ENCODE peak calls at places on chromosomes 5 and 9, in nine cellular contexts. D is heart right ventricle, H is Caco-2, F is heart left ventricle, O is fibroblast of lung, K is fibroblast of villous mesenchyme, V is mucosa of descending colon, Y is tibial artery, G is lower lobe of right lung. X is an unnamed sample.

GRCh38 chr5:58462623-58463230 is 2.8 kb upstream of the PLK2 start:
- DNase-seq in D (no peak), H (peak; percentile 67), F (no peak), O (peak; percentile 80), K (peak; percentile 77), V (no peak), Y (no peak), G (no peak), X (no peak)

GRCh38 chr9:106486685-106487084 is 376.3 kb upstream of the ZNF462 start:
- DNase-seq in D (no peak), H (no peak), F (no peak), O (no peak), K (no peak), V (no peak), Y (no peak), G (no peak), X (no peak)

GRCh38 chr9:131809941-131810344 is 70.1 kb upstream of the RAPGEF1 start:
- DNase-seq in D (no peak), H (no peak), F (no peak), O (peak; percentile 57), K (no peak), V (no peak), Y (no peak), G (no peak), X (no peak)

GRCh38 chr5:160545832-160546231 is 124.2 kb downstream of the PTTG1 start:
- DNase-seq in D (no peak), H (no peak), F (no peak), O (no peak), K (no peak), V (no peak), Y (no peak), G (no peak), X (no peak)

GRCh38 chr9:122444366-122444765 is 33.4 kb downstream of the OR1J1 start:
- DNase-seq in D (no peak), H (no peak), F (peak; percentile 32), O (peak; percentile 88), K (peak; percentile 62), V (no peak), Y (no peak), G (no peak), X (no peak)

GRCh38 chr9:132069046-132069898 is 10.4 kb downstream of the MED27 start:
- DNase-seq in D (no peak), H (no peak), F (no peak), O (no peak), K (peak; percentile 34), V (no peak), Y (no peak), G (no peak), X (no peak)

GRCh38 chr9:137232101-137232500 is 1.4 kb downstream of the SLC34A3 start:
- DNase-seq in D (no peak), H (no peak), F (no peak), O (no peak), K (no peak), V (no peak), Y (no peak), G (no peak), X (no peak)

GRCh38 chr5:53679261-53679660 is 118.8 kb downstream of the NDUFS4 start:
- DNase-seq in D (no peak), H (peak; percentile 5), F (no peak), O (no peak), K (no peak), V (no peak), Y (no peak), G (no peak), X (no peak)

GRCh38 chr9:79731483-79731882 is 159.7 kb downstream of the TLE4 start:
- DNase-seq in D (no peak), H (no peak), F (no peak), O (no peak), K (no peak), V (no peak), Y (no peak), G (no peak), X (no peak)

GRCh38 chr5:56158331-56158960 is 74.7 kb downstream of the ANKRD55 start:
- DNase-seq in D (no peak), H (no peak), F (no peak), O (no peak), K (peak; percentile 65), V (no peak), Y (no peak), G (no peak), X (no peak)

GRCh38 chr9:117492476-117492875 is 77.6 kb upstream of the ASTN2 start:
- DNase-seq in D (no peak), H (no peak), F (no peak), O (no peak), K (no peak), V (no peak), Y (no peak), G (no peak), X (no peak)

GRCh38 chr9:117496307-117496706 is 81.5 kb upstream of the ASTN2 start:
- DNase-seq in D (no peak), H (no peak), F (no peak), O (no peak), K (no peak), V (no peak), Y (no peak), G (no peak), X (no peak)

GRCh38 chr9:117488659-117489058 is 73.8 kb upstream of the ASTN2 start:
- DNase-seq in D (no peak), H (no peak), F (no peak), O (no peak), K (no peak), V (no peak), Y (no peak), G (no peak), X (no peak)

GRCh38 chr9:117491491-117491890 is 76.6 kb upstream of the ASTN2 start:
- DNase-seq in D (no peak), H (peak; percentile 54), F (no peak), O (no peak), K (no peak), V (no peak), Y (no peak), G (no peak), X (no peak)

DNA sequence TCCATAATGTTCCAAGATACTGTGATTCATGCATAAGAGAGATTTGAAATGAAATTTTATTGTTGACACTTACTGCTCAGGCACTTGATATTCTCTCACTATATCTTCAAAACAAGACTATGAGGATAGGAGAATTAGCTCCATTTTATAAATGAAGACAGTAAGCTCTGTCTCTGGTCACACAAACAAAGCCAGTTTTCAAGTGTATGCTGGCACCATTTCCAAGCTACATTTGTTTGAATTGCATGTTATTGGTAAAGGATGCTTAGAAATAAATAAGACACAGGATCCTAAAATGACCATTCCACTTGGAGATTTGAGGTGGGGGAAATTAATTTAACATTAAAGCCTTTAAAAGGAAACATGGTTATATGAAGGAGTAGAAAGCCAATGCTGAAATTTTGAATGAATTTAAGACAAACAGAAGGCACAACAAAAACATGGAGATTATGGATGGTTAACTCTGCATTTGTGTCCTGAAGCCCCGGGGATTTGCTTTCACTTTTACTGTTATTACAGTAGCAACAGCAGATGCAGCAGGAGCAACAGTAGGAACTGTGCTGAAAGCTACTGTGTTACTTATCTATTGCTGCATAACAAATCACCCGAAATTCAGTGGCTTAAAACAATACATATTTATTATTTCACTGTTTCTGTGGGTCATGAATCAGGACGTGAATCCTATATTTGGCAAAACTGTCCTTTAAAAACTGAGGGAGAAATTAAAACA is 79.7 kb upstream of the ASTN2 start:
- DNase-seq in D (no peak), H (no peak), F (no peak), O (no peak), K (peak; percentile 1), V (no peak), Y (no peak), G (no peak), X (no peak)
- H3K4me3 ChIP-seq in D (peak overlapping the region; percentile 13), H (no peak overlapping the region), F (no peak overlapping the region), O (peak overlapping the region; percentile 8), K (no peak overlapping the region), V (no peak overlapping the region), Y (no peak overlapping the region), G (no peak overlapping the region), X (no peak overlapping the region)

GRCh38 chr9:83334320-83334719 is 203.9 kb downstream of the FRMD3 start:
- DNase-seq in D (peak; percentile 85), H (peak; percentile 59), F (peak; percentile 80), O (peak; percentile 65), K (peak; percentile 86), V (peak; percentile 72), Y (peak; percentile 86), G (peak; percentile 81), X (peak; percentile 53)

GRCh38 chr9:83327323-83327722 is 210.9 kb downstream of the FRMD3 start:
- DNase-seq in D (no peak), H (no peak), F (no peak), O (no peak), K (peak; percentile 16), V (no peak), Y (no peak), G (no peak), X (no peak)

GRCh38 chr9:83327750-83328622 is 210.2 kb downstream of the FRMD3 start:
- DNase-seq in D (no peak), H (no peak), F (no peak), O (no peak), K (no peak), V (no peak), Y (no peak), G (no peak), X (no peak)

DNA sequence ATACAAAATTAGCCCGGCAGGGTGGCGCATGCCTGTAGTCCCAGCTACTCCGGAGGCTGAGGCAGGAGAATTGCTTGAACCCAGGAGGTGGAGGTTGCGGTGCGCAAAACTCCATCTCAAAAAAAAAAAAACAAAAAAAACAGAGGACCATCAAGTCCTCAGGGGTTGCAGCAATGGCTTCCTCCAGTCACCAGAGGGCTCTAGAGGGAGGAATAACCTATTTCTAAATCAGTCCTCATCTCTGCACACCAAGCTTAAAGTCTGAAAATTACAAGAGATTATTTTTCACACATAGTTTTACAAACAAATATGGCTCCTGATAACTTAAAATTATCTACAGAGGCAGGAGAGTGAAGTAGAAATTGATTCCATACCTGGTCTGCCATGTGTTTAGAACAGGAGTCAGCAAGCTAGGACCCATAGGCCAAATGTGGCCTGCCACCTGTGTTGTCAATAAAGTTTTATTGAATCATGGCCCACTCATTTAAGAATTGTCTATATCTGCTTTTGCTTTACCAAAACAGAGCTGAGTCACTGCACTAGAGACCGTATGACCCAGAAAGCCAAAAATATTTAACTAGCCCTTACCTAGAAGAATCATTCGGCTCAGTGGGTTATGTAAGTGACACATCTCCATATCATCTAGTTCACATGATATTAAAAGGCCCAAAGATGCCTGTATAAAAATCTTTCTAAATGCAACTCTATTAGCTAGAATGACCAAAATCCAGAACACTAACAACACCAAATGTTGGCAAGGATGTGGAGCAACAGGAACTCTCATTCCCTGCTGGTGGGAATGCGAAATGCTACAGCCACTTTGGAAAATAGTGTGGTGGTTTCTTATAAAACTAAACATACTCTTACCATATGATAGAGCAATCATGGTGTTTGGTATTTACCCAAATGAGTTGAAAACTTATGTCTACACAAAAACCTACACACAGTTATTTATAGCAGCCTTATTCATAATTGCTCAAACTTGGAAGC is 207.7 kb downstream of the FRMD3 start:
- DNase-seq in D (no peak), H (no peak), F (no peak), O (no peak), K (no peak), V (no peak), Y (no peak), G (no peak), X (no peak)
- TF ChIP-seq CTCF in D (no peak), H (no peak), F (no peak), O (no peak), K (peak; percentile 19), V (no peak), Y (no peak), G (no peak), X (no peak)

GRCh38 chr5:133611357-133612020 is 852 bp downstream of the FSTL4 start:
- DNase-seq in D (no peak), H (no peak), F (no peak), O (no peak), K (no peak), V (no peak), Y (no peak), G (no peak), X (no peak)
- H3K4me3 ChIP-seq in D (peak overlapping the region; percentile 38), H (peak overlapping the region; percentile 22), F (peak overlapping the region; percentile 23), O (no peak overlapping the region), K (no peak overlapping the region), V (no peak overlapping the region), Y (peak overlapping the region; percentile 43), G (peak overlapping the region; percentile 52), X (peak overlapping the region; percentile 68)

GRCh38 chr5:143213851-143214363 is 189.6 kb downstream of the NR3C1 start:
- DNase-seq in D (no peak), H (no peak), F (no peak), O (no peak), K (no peak), V (no peak), Y (no peak), G (no peak), X (no peak)
- TF ChIP-seq CTCF in D (no peak), H (no peak), F (no peak), O (no peak), K (no peak), V (no peak), Y (no peak), G (no peak), X (no peak)

X was measured in thoracic aorta.